ENCODE peak calls at places on chromosomes 12 and 14, in six cellular contexts. Z is mucosa of descending colon, A is SJSA1, Y is AG04450, F is Panc1, N is gastrocnemius medialis. V is an unnamed sample. For H3K9me3, the result is how much of the 10 kb centered on the place peaks cover.

GRCh38 chr14:70027785-70028428 is 148.7 kb downstream of the SMOC1 start:
- DNase-seq in Z (no peak), A (peak), Y (no peak), F (peak), N (peak), V (peak)

GRCh38 chr14:68471029-68471963 is 321.6 kb downstream of the ZFP36L1 start:
- DNase-seq in Z (no peak), A (no peak), Y (no peak), F (no peak), N (no peak), V (no peak)

GRCh38 chr12:71242511-71242910 is 84.7 kb upstream of the TSPAN8 start:
- DNase-seq in Z (no peak), A (no peak), Y (no peak), F (no peak), N (no peak), V (no peak)

GRCh38 chr12:21559855-21560569 is 33.9 kb downstream of the SPX start:
- DNase-seq in Z (no peak), A (no peak), Y (no peak), F (no peak), N (no peak), V (no peak)

GRCh38 chr14:22220427-22220826 is 368.6 kb downstream of the DAD1 start:
- DNase-seq in Z (no peak), A (no peak), Y (peak), F (no peak), N (no peak), V (no peak)

GRCh38 chr12:118763239-118763638 is 218.1 kb upstream of the SRRM4 start:
- DNase-seq in Z (no peak), A (no peak), Y (no peak), F (no peak), N (no peak), V (no peak)

GRCh38 chr14:66501592-66501991 is 6.4 kb upstream of the GPHN start:
- DNase-seq in Z (no peak), A (no peak), Y (no peak), F (no peak), N (no peak), V (no peak)

GRCh38 chr12:3107071-3107583 is 29.9 kb downstream of the TSPAN9 start:
- DNase-seq in Z (no peak), A (peak), Y (no peak), F (no peak), N (no peak), V (peak)

GRCh38 chr12:64385468-64385867 is 5.1 kb downstream of the C12orf56 start:
- DNase-seq in Z (no peak), A (no peak), Y (no peak), F (no peak), N (no peak), V (no peak)

GRCh38 chr12:6076340-6076739 is 48.1 kb downstream of the VWF start:
- DNase-seq in Z (no peak), A (no peak), Y (no peak), F (no peak), N (no peak), V (no peak)

GRCh38 chr12:77830502-77830901 is at the start of gene NAV3:
- DNase-seq in Z (no peak), A (no peak), Y (no peak), F (no peak), N (no peak), V (no peak)

GRCh38 chr14:58428011-58428807 is 690 bp downstream of the KIAA0586 start:
- DNase-seq in Z (no peak), A (peak), Y (no peak), F (peak), N (no peak), V (no peak)

GRCh38 chr12:122303068-122303467 is 36.8 kb upstream of the VPS33A start:
- DNase-seq in Z (no peak), A (no peak), Y (no peak), F (no peak), N (no peak), V (no peak)

GRCh38 chr12:78864483-78865296 is at the start of gene SYT1:
- DNase-seq in Z (peak), A (peak), Y (peak), F (no peak), N (no peak), V (peak)

GRCh38 chr12:45973526-45973925 is 16.8 kb downstream of the SCAF11 start:
- DNase-seq in Z (no peak), A (peak), Y (no peak), F (no peak), N (no peak), V (no peak)

GRCh38 chr12:117438809-117439208 is 77.4 kb upstream of the NOS1 start:
- DNase-seq in Z (no peak), A (no peak), Y (no peak), F (no peak), N (no peak), V (no peak)

GRCh38 chr14:99679996-99680395 is 4.1 kb upstream of the CYP46A1 start:
- DNase-seq in Z (no peak), A (no peak), Y (no peak), F (no peak), N (no peak), V (no peak)

GRCh38 chr12:69254046-69254445 is 14.7 kb downstream of the CPSF6 start:
- DNase-seq in Z (no peak), A (peak), Y (no peak), F (peak), N (no peak), V (no peak)

GRCh38 chr12:5435161-5435560 is 3.3 kb downstream of the NTF3 start:
- DNase-seq in Z (no peak), A (no peak), Y (no peak), F (no peak), N (no peak), V (no peak)

GRCh38 chr12:106269150-106269771 is 21.4 kb upstream of the CKAP4 start:
- DNase-seq in Z (no peak), A (no peak), Y (no peak), F (no peak), N (no peak), V (no peak)

GRCh38 chr12:48194780-48195179 is 8.3 kb downstream of the OR10AD1 start:
- DNase-seq in Z (no peak), A (no peak), Y (no peak), F (no peak), N (no peak), V (no peak)

GRCh38 chr14:72519543-72519942 is 374.4 kb downstream of the DPF3 start:
- DNase-seq in Z (no peak), A (no peak), Y (no peak), F (no peak), N (no peak), V (no peak)

GRCh38 chr12:76290963-76291859 is 57.0 kb downstream of the BBS10 start:
- DNase-seq in Z (no peak), A (peak), Y (no peak), F (no peak), N (no peak), V (no peak)

GRCh38 chr12:106953352-106954260 is 2.1 kb upstream of the TMEM263 start:
- DNase-seq in Z (no peak), A (peak), Y (no peak), F (no peak), N (no peak), V (no peak)

GRCh38 chr14:98168196-98168985 is 1103.6 kb downstream of the BCL11B start:
- DNase-seq in Z (no peak), A (no peak), Y (no peak), F (no peak), N (no peak), V (no peak)
- H3K9me3 ChIP-seq in Z (under half), A (under half), Y (half or more), F (under half), N (under half), V (under half)

DNA sequence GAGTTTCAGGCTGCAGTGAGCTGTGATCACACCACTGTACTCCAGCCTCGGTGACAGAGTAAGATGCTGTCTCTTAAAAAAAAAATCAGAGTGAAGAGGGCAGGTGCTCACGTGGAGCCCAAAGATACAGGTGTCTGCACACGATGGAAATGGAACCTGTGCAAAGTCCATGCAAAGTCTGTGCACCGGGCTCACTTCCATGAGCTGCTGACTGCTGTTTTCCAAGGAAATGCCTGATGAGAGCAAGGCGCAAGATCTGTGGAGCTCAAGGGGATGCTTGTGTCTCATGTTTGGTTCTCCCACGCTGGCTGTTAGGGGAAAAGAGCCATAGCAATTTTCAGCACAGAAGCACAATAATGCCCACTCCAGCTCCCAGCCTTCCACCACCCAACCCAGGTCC is 27.7 kb upstream of the DICER1 start:
- DNase-seq in Z (no peak), A (no peak), Y (no peak), F (no peak), N (no peak), V (no peak)
- H3K4me3 ChIP-seq in Z (no peak), A (no peak), Y (no peak), F (no peak), N (no peak), V (no peak)

GRCh38 chr14:98203421-98203820 is 1068.6 kb downstream of the BCL11B start:
- DNase-seq in Z (no peak), A (no peak), Y (no peak), F (no peak), N (no peak), V (no peak)
- H3K9me3 ChIP-seq in Z (under half), A (under half), Y (half or more), F (under half), N (under half), V (under half)

GRCh38 chr14:79281244-79282199 is 929.8 kb downstream of the DIO2 start:
- DNase-seq in Z (no peak), A (no peak), Y (no peak), F (no peak), N (no peak), V (no peak)

GRCh38 chr14:79278286-79278797 is 933.0 kb downstream of the DIO2 start:
- DNase-seq in Z (peak), A (no peak), Y (no peak), F (no peak), N (no peak), V (peak)

GRCh38 chr14:79280400-79280670 is 931.0 kb downstream of the DIO2 start:
- DNase-seq in Z (no peak), A (no peak), Y (no peak), F (no peak), N (no peak), V (no peak)

GRCh38 chr14:79278798-79279644 is 932.3 kb downstream of the DIO2 start:
- DNase-seq in Z (peak), A (peak), Y (peak), F (no peak), N (peak), V (peak)

GRCh38 chr14:79279645-79280399 is 931.5 kb downstream of the DIO2 start:
- DNase-seq in Z (peak), A (no peak), Y (no peak), F (no peak), N (no peak), V (no peak)
- H3K4me3 ChIP-seq in Z (no peak), A (peak), Y (peak), F (no peak), N (peak), V (peak)

GRCh38 chr12:133201888-133202287 is 20.6 kb downstream of the ZNF268 start:
- DNase-seq in Z (no peak), A (no peak), Y (no peak), F (no peak), N (no peak), V (no peak)
- H3K9me3 ChIP-seq in Z (half or more), A (under half), Y (under half), F (half or more), N (half or more), V (under half)

GRCh38 chr12:19453961-19454360 is 14.7 kb downstream of the AEBP2 start:
- DNase-seq in Z (no peak), A (no peak), Y (no peak), F (no peak), N (no peak), V (no peak)
- H3K4me3 ChIP-seq in Z (no peak), A (no peak), Y (no peak), F (no peak), N (no peak), V (no peak)

GRCh38 chr12:133038310-133038709 is 1.0 kb downstream of the ZNF84 start:
- DNase-seq in Z (no peak), A (no peak), Y (no peak), F (no peak), N (no peak), V (no peak)
- H3K9me3 ChIP-seq in Z (half or more), A (under half), Y (under half), F (half or more), N (under half), V (under half)

GRCh38 chr12:47080725-47081502 is 1.2 kb upstream of the AMIGO2 start:
- DNase-seq in Z (peak), A (peak), Y (no peak), F (no peak), N (peak), V (peak)
- H3K4me3 ChIP-seq in Z (peak), A (peak), Y (peak), F (peak), N (peak), V (peak)

GRCh38 chr14:96965885-96966595 is 168.9 kb downstream of the VRK1 start:
- DNase-seq in Z (no peak), A (no peak), Y (no peak), F (no peak), N (no peak), V (no peak)
- H3K9me3 ChIP-seq in Z (under half), A (under half), Y (under half), F (under half), N (under half), V (under half)

V was measured in uterus.